ENCODE peak calls at places on chromosomes 3 and 15, in seven cellular contexts. L is activated CD8-positive, alpha-beta T cell treated with anti-CD3 and anti-CD28 coated beads for 36 hours; S is ecto neural progenitor cell; H is C1 segment of cervical spinal cord; Z is lung; P is hypothalamus; E is mucosa of gallbladder. R is an unnamed sample.

GRCh38 chr15:40771242-40771641 is 1.5 kb downstream of the C15orf62 start:
- DNase-seq in Z (no peak), L (no peak), E (no peak), H (no peak), S (no peak), P (no peak), R (no peak)

GRCh38 chr3:12965999-12966846 is 107.0 kb downstream of the IQSEC1 start:
- DNase-seq in H (no peak), L (no peak), P (no peak), E (no peak), S (no peak), Z (no peak), R (no peak)

GRCh38 chr15:91136386-91136923 is 36.4 kb downstream of the SV2B start:
- DNase-seq in E (no peak), P (no peak), H (no peak), Z (no peak), L (no peak), S (no peak), R (no peak)

GRCh38 chr15:70852501-70853269 is 1.3 kb downstream of the LARP6 start:
- DNase-seq in P (no peak), Z (no peak), L (no peak), S (no peak), H (no peak), E (no peak), R (no peak)

GRCh38 chr3:94294806-94295205 is 231.9 kb downstream of the NSUN3 start:
- DNase-seq in Z (no peak), E (no peak), P (no peak), S (no peak), H (no peak), L (no peak), R (no peak)

GRCh38 chr3:47283193-47283537 is 421 bp downstream of the KLHL18 start:
- DNase-seq in Z (peak), L (peak), P (no peak), E (no peak), H (no peak), S (no peak), R (no peak)

GRCh38 chr3:43001094-43001553 is 22.0 kb downstream of the GASK1A start:
- DNase-seq in S (no peak), L (no peak), P (no peak), E (peak), H (no peak), Z (peak), R (peak)

GRCh38 chr3:184040010-184040409 is 8.5 kb downstream of the HTR3D start:
- DNase-seq in H (no peak), E (no peak), S (no peak), L (no peak), Z (no peak), P (no peak), R (no peak)

GRCh38 chr3:105537371-105538075 is 170.8 kb downstream of the ALCAM start:
- DNase-seq in P (no peak), Z (no peak), H (no peak), L (no peak), E (no peak), S (no peak), R (no peak)

GRCh38 chr3:127529346-127530188 is 61.0 kb downstream of the TPRA1 start:
- DNase-seq in E (no peak), Z (peak), L (no peak), H (no peak), P (no peak), S (no peak), R (no peak)

GRCh38 chr3:94082412-94082937 is 19.6 kb downstream of the NSUN3 start:
- DNase-seq in S (no peak), L (no peak), E (no peak), H (no peak), P (no peak), Z (no peak), R (no peak)

GRCh38 chr15:88654430-88655102 is 15.8 kb downstream of the ISG20 start:
- DNase-seq in S (no peak), E (no peak), H (no peak), L (no peak), Z (peak), P (no peak), R (no peak)

GRCh38 chr3:172138031-172138538 is 98.7 kb downstream of the FNDC3B start:
- DNase-seq in S (no peak), H (no peak), E (no peak), P (no peak), Z (no peak), L (no peak), R (no peak)

GRCh38 chr15:57527382-57528091 is 64.2 kb upstream of the MYZAP start:
- DNase-seq in P (no peak), Z (no peak), H (no peak), E (peak), L (peak), S (no peak), R (peak)

GRCh38 chr15:40128746-40129660 is 20.3 kb upstream of the BMF start:
- DNase-seq in H (no peak), P (no peak), Z (no peak), S (no peak), L (peak), E (no peak), R (no peak)

GRCh38 chr3:52055537-52056351 is 627 bp downstream of the DUSP7 start:
- DNase-seq in Z (no peak), E (peak), P (no peak), S (peak), H (no peak), L (peak), R (no peak)

GRCh38 chr15:68638953-68639500 is 60.2 kb downstream of the CORO2B start:
- DNase-seq in Z (no peak), P (no peak), L (no peak), H (no peak), E (no peak), S (no peak), R (no peak)

GRCh38 chr15:89018235-89018634 is 70.0 kb upstream of the ABHD2 start:
- DNase-seq in P (no peak), L (no peak), S (no peak), H (no peak), E (peak), Z (no peak), R (peak)

GRCh38 chr15:78811825-78812183 is 540 bp upstream of the ADAMTS7 start:
- DNase-seq in L (no peak), S (no peak), P (no peak), E (no peak), Z (no peak), H (no peak), R (no peak)

GRCh38 chr3:157282261-157283191 is 122.6 kb upstream of the CCNL1 start:
- DNase-seq in L (no peak), S (no peak), P (no peak), H (no peak), Z (no peak), E (no peak), R (no peak)

GRCh38 chr3:73813291-73813977 is 188.7 kb upstream of the PDZRN3 start:
- DNase-seq in H (no peak), S (no peak), Z (no peak), E (no peak), P (no peak), L (no peak), R (no peak)

GRCh38 chr15:48437178-48437577 is 105.9 kb downstream of the DUT start:
- DNase-seq in P (no peak), L (no peak), Z (no peak), H (no peak), E (no peak), S (no peak), R (no peak)

GRCh38 chr15:83206387-83206970 is 1.1 kb downstream of the HDGFL3 start:
- DNase-seq in S (peak), Z (no peak), H (no peak), E (no peak), P (no peak), L (no peak), R (peak)

GRCh38 chr15:67835349-67836133 is 4.3 kb downstream of the RNU6-1 start:
- DNase-seq in E (no peak), S (no peak), H (no peak), P (no peak), L (no peak), Z (no peak), R (no peak)

GRCh38 chr3:57933589-57933988 is 74.6 kb upstream of the FLNB start:
- DNase-seq in E (no peak), L (no peak), S (no peak), Z (no peak), P (no peak), H (no peak), R (no peak)

GRCh38 chr3:20700702-20701101 is 514.7 kb upstream of the SGO1 start:
- DNase-seq in S (no peak), H (no peak), Z (no peak), P (no peak), E (no peak), L (no peak), R (no peak)

GRCh38 chr15:90872481-90873184 is 4.2 kb downstream of the FURIN start:
- DNase-seq in H (no peak), E (no peak), P (no peak), L (peak), S (no peak), Z (no peak), R (no peak)

GRCh38 chr3:162666835-162667234 is 1170.2 kb downstream of the OTOL1 start:
- DNase-seq in H (no peak), Z (no peak), L (no peak), E (no peak), P (no peak), S (no peak), R (no peak)